ENCODE peak calls at places on chromosomes 2 and 18, in five cellular contexts. One of them, this sample, is unnamed.

GRCh38 chr2:160282063-160282580 is 82.0 kb upstream of the ITGB6 start:
- DNase-seq in thoracic aorta: no peak
- DNase-seq in psoas muscle: no peak
- DNase-seq in body of pancreas: no peak
- DNase-seq in right atrium auricular region: no peak
- DNase-seq in this sample: peak

GRCh38 chr18:58136865-58137264 is 92.8 kb downstream of the NEDD4L start:
- DNase-seq in body of pancreas: no peak
- DNase-seq in psoas muscle: no peak
- DNase-seq in right atrium auricular region: no peak
- DNase-seq in thoracic aorta: no peak
- DNase-seq in this sample: no peak

GRCh38 chr2:51013060-51013746 is 18.7 kb downstream of the NRXN1 start:
- DNase-seq in body of pancreas: peak
- DNase-seq in right atrium auricular region: no peak
- DNase-seq in psoas muscle: no peak
- DNase-seq in thoracic aorta: no peak
- DNase-seq in this sample: no peak

GRCh38 chr2:113324684-113325160 is 46.0 kb upstream of the PAX8 start:
- DNase-seq in body of pancreas: peak
- DNase-seq in right atrium auricular region: no peak
- DNase-seq in psoas muscle: peak
- DNase-seq in thoracic aorta: no peak
- DNase-seq in this sample: peak

GRCh38 chr2:130892793-130893785 is 56.4 kb downstream of the ARHGEF4 start:
- DNase-seq in right atrium auricular region: no peak
- DNase-seq in psoas muscle: no peak
- DNase-seq in body of pancreas: no peak
- DNase-seq in thoracic aorta: no peak
- DNase-seq in this sample: no peak

GRCh38 chr18:77209587-77209986 is 40.1 kb upstream of the GALR1 start:
- DNase-seq in psoas muscle: no peak
- DNase-seq in body of pancreas: no peak
- DNase-seq in thoracic aorta: no peak
- DNase-seq in right atrium auricular region: no peak
- DNase-seq in this sample: peak

GRCh38 chr2:119795309-119796303 is 35.9 kb downstream of the PTPN4 start:
- DNase-seq in thoracic aorta: no peak
- DNase-seq in psoas muscle: no peak
- DNase-seq in right atrium auricular region: no peak
- DNase-seq in body of pancreas: no peak
- DNase-seq in this sample: no peak

GRCh38 chr2:224429441-224429810 is 27.5 kb upstream of the FAM124B start:
- DNase-seq in right atrium auricular region: no peak
- DNase-seq in body of pancreas: no peak
- DNase-seq in psoas muscle: no peak
- DNase-seq in thoracic aorta: no peak
- DNase-seq in this sample: no peak

GRCh38 chr2:40242315-40242714 is 209.6 kb downstream of the SLC8A1 start:
- DNase-seq in thoracic aorta: no peak
- DNase-seq in psoas muscle: no peak
- DNase-seq in body of pancreas: no peak
- DNase-seq in right atrium auricular region: no peak
- DNase-seq in this sample: no peak

GRCh38 chr2:20422679-20423271 is 24.1 kb upstream of the RHOB start:
- DNase-seq in psoas muscle: no peak
- DNase-seq in thoracic aorta: no peak
- DNase-seq in body of pancreas: no peak
- DNase-seq in right atrium auricular region: peak
- DNase-seq in this sample: peak

GRCh38 chr2:126381081-126381480 is 274.9 kb upstream of the GYPC start:
- DNase-seq in psoas muscle: no peak
- DNase-seq in thoracic aorta: no peak
- DNase-seq in right atrium auricular region: no peak
- DNase-seq in body of pancreas: no peak
- DNase-seq in this sample: no peak

GRCh38 chr2:219418570-219419189 is 503 bp downstream of the DES start:
- DNase-seq in body of pancreas: peak
- DNase-seq in psoas muscle: peak
- DNase-seq in right atrium auricular region: no peak
- DNase-seq in thoracic aorta: no peak
- DNase-seq in this sample: no peak

GRCh38 chr18:62781893-62782292 is 66.6 kb downstream of the PHLPP1 start:
- DNase-seq in thoracic aorta: no peak
- DNase-seq in right atrium auricular region: no peak
- DNase-seq in psoas muscle: peak
- DNase-seq in body of pancreas: no peak
- DNase-seq in this sample: peak

GRCh38 chr18:50282521-50283335 is 1.4 kb upstream of the MBD1 start:
- DNase-seq in psoas muscle: peak
- DNase-seq in body of pancreas: peak
- DNase-seq in thoracic aorta: no peak
- DNase-seq in right atrium auricular region: no peak
- DNase-seq in this sample: no peak

GRCh38 chr2:240149943-240150784 is 9.7 kb upstream of the OTOS start:
- DNase-seq in right atrium auricular region: no peak
- DNase-seq in body of pancreas: peak
- DNase-seq in psoas muscle: no peak
- DNase-seq in thoracic aorta: no peak
- DNase-seq in this sample: peak

GRCh38 chr2:230885467-230886130 is 20.9 kb downstream of the ITM2C start:
- DNase-seq in right atrium auricular region: no peak
- DNase-seq in psoas muscle: no peak
- DNase-seq in body of pancreas: peak
- DNase-seq in thoracic aorta: no peak
- DNase-seq in this sample: peak

GRCh38 chr2:158211516-158211915 is 109.8 kb downstream of the UPP2 start:
- DNase-seq in thoracic aorta: no peak
- DNase-seq in body of pancreas: no peak
- DNase-seq in psoas muscle: no peak
- DNase-seq in right atrium auricular region: no peak
- DNase-seq in this sample: no peak

GRCh38 chr2:79511320-79511951 is 1.4 kb upstream of the CTNNA2 start:
- DNase-seq in body of pancreas: peak
- DNase-seq in thoracic aorta: no peak
- DNase-seq in psoas muscle: no peak
- DNase-seq in right atrium auricular region: no peak
- DNase-seq in this sample: peak

GRCh38 chr2:201580486-201580885 is 62.8 kb downstream of the TMEM237 start:
- DNase-seq in thoracic aorta: no peak
- DNase-seq in right atrium auricular region: no peak
- DNase-seq in psoas muscle: no peak
- DNase-seq in body of pancreas: no peak
- DNase-seq in this sample: peak

GRCh38 chr2:25375989-25376545 is 34.3 kb upstream of the DNMT3A start:
- DNase-seq in thoracic aorta: no peak
- DNase-seq in psoas muscle: peak
- DNase-seq in right atrium auricular region: no peak
- DNase-seq in body of pancreas: no peak
- DNase-seq in this sample: no peak

GRCh38 chr2:25736899-25737515 is 63.6 kb upstream of the DTNB start:
- DNase-seq in psoas muscle: no peak
- DNase-seq in right atrium auricular region: no peak
- DNase-seq in thoracic aorta: no peak
- DNase-seq in body of pancreas: no peak
- DNase-seq in this sample: no peak

GRCh38 chr2:20103514-20103913 is 52.1 kb upstream of the LAPTM4A start:
- DNase-seq in thoracic aorta: no peak
- DNase-seq in psoas muscle: no peak
- DNase-seq in right atrium auricular region: no peak
- DNase-seq in body of pancreas: no peak
- DNase-seq in this sample: no peak

GRCh38 chr2:64698068-64698645 is 44.4 kb upstream of the SERTAD2 start:
- DNase-seq in body of pancreas: no peak
- DNase-seq in right atrium auricular region: no peak
- DNase-seq in thoracic aorta: no peak
- DNase-seq in psoas muscle: no peak
- DNase-seq in this sample: no peak

GRCh38 chr2:239288951-239289481 is 111.8 kb downstream of the HDAC4 start:
- DNase-seq in right atrium auricular region: no peak
- DNase-seq in thoracic aorta: no peak
- DNase-seq in psoas muscle: peak
- DNase-seq in body of pancreas: peak
- DNase-seq in this sample: no peak

GRCh38 chr2:58686757-58687156 is 445.6 kb upstream of the FANCL start:
- DNase-seq in right atrium auricular region: no peak
- DNase-seq in psoas muscle: no peak
- DNase-seq in body of pancreas: no peak
- DNase-seq in thoracic aorta: no peak
- DNase-seq in this sample: no peak

GRCh38 chr18:35524236-35524635 is 26.5 kb upstream of the INO80C start:
- DNase-seq in psoas muscle: no peak
- DNase-seq in body of pancreas: no peak
- DNase-seq in right atrium auricular region: no peak
- DNase-seq in thoracic aorta: no peak
- DNase-seq in this sample: no peak

GRCh38 chr18:2681993-2682603 is 26.6 kb downstream of the SMCHD1 start:
- DNase-seq in body of pancreas: no peak
- DNase-seq in thoracic aorta: no peak
- DNase-seq in psoas muscle: no peak
- DNase-seq in right atrium auricular region: no peak
- DNase-seq in this sample: no peak
- TF ChIP-seq CTCF in body of pancreas: no peak
- TF ChIP-seq CTCF in thoracic aorta: no peak
- TF ChIP-seq CTCF in psoas muscle: no peak
- TF ChIP-seq CTCF in right atrium auricular region: no peak
- TF ChIP-seq CTCF in this sample: no peak

DNA sequence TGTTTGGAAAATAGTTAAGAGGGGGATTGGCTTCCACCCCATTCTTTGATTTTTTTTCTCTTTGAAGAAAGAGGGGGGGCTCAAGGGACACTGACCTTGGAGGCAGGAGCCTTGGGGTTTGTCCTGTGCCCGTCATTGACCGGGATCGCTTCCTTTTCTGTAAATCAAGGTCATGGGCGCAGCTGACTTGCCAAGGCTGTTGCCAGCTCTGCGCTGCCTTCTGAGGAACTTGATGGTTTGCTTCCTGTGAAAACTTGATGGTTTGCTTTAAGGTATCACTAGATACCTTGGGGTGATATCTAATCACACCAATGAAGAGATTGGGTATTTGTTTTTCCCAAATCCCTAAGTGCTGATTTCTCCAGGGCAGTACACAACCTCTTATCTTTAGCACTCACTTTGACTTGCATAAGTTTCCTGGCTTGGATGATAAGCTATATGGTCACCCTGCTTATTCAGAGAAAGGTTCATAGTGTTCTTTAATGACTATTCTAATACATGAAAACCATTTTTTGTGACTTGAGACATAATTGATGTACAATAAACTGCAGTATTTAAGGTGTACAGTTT is 56.0 kb downstream of the DGKD start:
- DNase-seq in thoracic aorta: no peak
- DNase-seq in psoas muscle: no peak
- DNase-seq in body of pancreas: peak
- DNase-seq in right atrium auricular region: no peak
- DNase-seq in this sample: no peak
- H3K4me3 ChIP-seq in thoracic aorta: no peak
- H3K4me3 ChIP-seq in psoas muscle: no peak
- H3K4me3 ChIP-seq in body of pancreas: no peak
- H3K4me3 ChIP-seq in right atrium auricular region: no peak
- H3K4me3 ChIP-seq in this sample: no peak

GRCh38 chr2:10909050-10909995 is 2.4 kb upstream of the KCNF1 start:
- DNase-seq in thoracic aorta: no peak
- DNase-seq in psoas muscle: no peak
- DNase-seq in body of pancreas: peak
- DNase-seq in right atrium auricular region: no peak
- DNase-seq in this sample: no peak
- TF ChIP-seq CTCF in thoracic aorta: no peak
- TF ChIP-seq CTCF in psoas muscle: no peak
- TF ChIP-seq CTCF in body of pancreas: no peak
- TF ChIP-seq CTCF in right atrium auricular region: peak
- TF ChIP-seq CTCF in this sample: peak

DNA sequence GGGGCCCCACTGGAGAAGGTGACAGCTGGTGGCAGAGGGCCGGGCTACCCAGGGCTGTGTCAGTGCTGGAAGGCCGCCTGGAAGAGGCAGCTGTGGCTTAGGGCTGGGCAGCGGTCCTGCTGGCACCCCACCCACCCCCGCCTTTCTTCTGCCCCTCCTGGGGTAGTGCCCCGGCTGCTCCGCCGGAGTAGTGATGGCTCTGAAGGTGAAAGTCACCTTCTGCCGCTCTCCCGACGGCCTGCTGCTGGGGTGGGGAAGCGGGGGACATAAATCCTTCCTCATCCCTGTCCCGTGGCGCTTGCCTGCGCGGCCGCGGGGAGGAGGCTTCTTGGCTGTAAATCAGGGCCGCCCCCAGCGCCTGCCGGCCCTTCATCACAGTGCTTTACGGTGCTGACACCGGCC is 332.2 kb downstream of the DYSF start:
- DNase-seq in body of pancreas: no peak
- DNase-seq in thoracic aorta: no peak
- DNase-seq in right atrium auricular region: peak
- DNase-seq in psoas muscle: peak
- DNase-seq in this sample: no peak
- H3K4me3 ChIP-seq in body of pancreas: no peak
- H3K4me3 ChIP-seq in thoracic aorta: no peak
- H3K4me3 ChIP-seq in right atrium auricular region: no peak
- H3K4me3 ChIP-seq in psoas muscle: no peak
- H3K4me3 ChIP-seq in this sample: no peak

DNA sequence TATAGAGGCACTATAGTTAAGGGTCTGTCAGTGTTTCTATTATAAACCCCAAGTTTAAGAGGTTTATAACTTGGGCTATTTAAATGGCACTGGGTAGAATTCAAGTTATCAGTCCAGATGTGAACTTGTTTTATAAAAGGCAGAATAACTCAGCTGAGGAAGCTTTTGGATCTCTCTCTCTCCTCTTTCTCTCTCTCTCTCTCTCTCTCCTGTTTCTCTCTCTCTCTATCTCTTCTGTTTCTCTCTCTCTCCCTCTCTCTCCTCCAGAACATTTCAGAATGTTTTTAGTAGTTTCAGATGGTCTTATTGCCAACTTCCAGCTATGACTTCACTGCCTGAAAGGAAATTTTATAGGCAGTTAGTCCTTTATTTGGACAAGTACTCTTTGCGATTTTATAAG is 6.4 kb upstream of the BCL11A start:
- DNase-seq in psoas muscle: no peak
- DNase-seq in body of pancreas: no peak
- DNase-seq in right atrium auricular region: no peak
- DNase-seq in thoracic aorta: no peak
- DNase-seq in this sample: no peak
- TF ChIP-seq CTCF in psoas muscle: no peak
- TF ChIP-seq CTCF in body of pancreas: no peak
- TF ChIP-seq CTCF in right atrium auricular region: no peak
- TF ChIP-seq CTCF in thoracic aorta: no peak
- TF ChIP-seq CTCF in this sample: no peak

DNA sequence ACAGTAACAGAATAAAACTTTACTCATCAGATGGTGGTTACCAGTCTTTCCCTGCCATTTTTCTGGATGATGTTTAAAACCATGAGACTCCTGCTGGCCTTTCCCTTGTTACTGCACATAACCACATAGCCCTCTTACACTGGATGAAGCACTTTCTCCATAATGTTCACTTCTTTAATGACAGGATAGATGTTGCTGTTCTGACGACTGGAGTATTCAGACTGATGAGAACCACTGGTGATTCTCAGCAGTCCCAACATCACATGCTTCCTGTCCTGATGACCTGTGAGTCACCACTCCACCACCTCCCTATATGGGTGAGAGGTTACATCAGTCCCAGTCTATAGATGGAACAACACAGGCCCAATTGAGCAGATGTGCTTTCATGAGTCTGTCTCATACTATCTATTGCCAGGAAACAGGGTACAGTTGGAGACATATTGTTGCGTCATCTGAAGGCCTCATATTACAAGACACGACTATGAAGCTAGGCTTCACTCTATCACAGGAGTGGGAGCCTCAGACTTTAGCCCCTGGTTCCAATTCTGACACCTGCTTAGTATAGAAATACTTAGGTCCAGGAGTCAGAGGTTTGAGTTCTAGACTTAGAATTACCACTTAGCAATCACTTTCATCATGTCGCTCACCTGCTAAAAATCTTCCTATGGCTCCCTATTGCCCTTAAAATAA is 145.7 kb upstream of the KLF7 start:
- DNase-seq in body of pancreas: peak
- DNase-seq in psoas muscle: no peak
- DNase-seq in right atrium auricular region: peak
- DNase-seq in thoracic aorta: no peak
- DNase-seq in this sample: peak
- H3K4me3 ChIP-seq in body of pancreas: no peak
- H3K4me3 ChIP-seq in psoas muscle: no peak
- H3K4me3 ChIP-seq in right atrium auricular region: no peak
- H3K4me3 ChIP-seq in thoracic aorta: no peak
- H3K4me3 ChIP-seq in this sample: no peak

This sample was measured in astrocyte of the spinal cord.